ENCODE peak calls at places on chromosome X, in eight cellular contexts. J is AG04450; R is OCI-LY7; G is heart right ventricle; V is neural progenitor cell; K is CD8-positive, alpha-beta T cell; B is psoas muscle; A is RWPE2. P is an unnamed sample.

GRCh38 chrX:49308604-49309269 is 5.3 kb downstream of the GAGE10 start:
- DNase-seq in J (no peak), R (no peak), G (peak; percentile 17), V (no peak), K (no peak), B (no peak), A (no peak), P (peak; percentile 48)

GRCh38 chrX:136183175-136183574 is 35.8 kb downstream of the FHL1 start:
- DNase-seq in J (no peak), R (no peak), G (no peak), V (no peak), K (no peak), B (no peak), A (no peak), P (no peak)

GRCh38 chrX:136055651-136056221 is 70.5 kb downstream of the SLC9A6 start:
- DNase-seq in J (peak; percentile 51), R (no peak), G (peak; percentile 25), V (no peak), K (no peak), B (peak; percentile 58), A (no peak), P (peak; percentile 82)

GRCh38 chrX:103356897-103357296 is 591 bp downstream of the TCEAL9 start:
- DNase-seq in J (no peak), R (no peak), G (peak; percentile 18), V (peak; percentile 31), K (no peak), B (no peak), A (no peak), P (no peak)

GRCh38 chrX:2226182-2226581 is 274.6 kb downstream of the DHRSX start:
- DNase-seq in J (no peak), R (no peak), G (no peak), V (no peak), K (no peak), B (no peak), A (no peak), P (no peak)

GRCh38 chrX:16848541-16848940 is 21.6 kb downstream of the RBBP7 start:
- DNase-seq in J (no peak), R (no peak), G (no peak), V (no peak), K (no peak), B (no peak), A (no peak), P (no peak)

GRCh38 chrX:39855748-39856129 is 242.0 kb downstream of the BCOR start:
- DNase-seq in J (no peak), R (peak; percentile 60), G (no peak), V (no peak), K (peak; percentile 29), B (no peak), A (no peak), P (peak; percentile 16)

GRCh38 chrX:124212622-124213021 is 119.8 kb upstream of the TEX13D start:
- DNase-seq in J (no peak), R (peak; percentile 11), G (no peak), V (no peak), K (no peak), B (no peak), A (no peak), P (no peak)

GRCh38 chrX:150362599-150363481 is at the start of gene MAMLD1:
- DNase-seq in J (no peak), R (no peak), G (peak; percentile 68), V (peak; percentile 29), K (no peak), B (peak; percentile 85), A (no peak), P (peak; percentile 80)

GRCh38 chrX:150365051-150365952 is 2.2 kb downstream of the MAMLD1 start:
- DNase-seq in J (no peak), R (no peak), G (peak; percentile 68), V (peak; percentile 85), K (no peak), B (peak; percentile 87), A (no peak), P (peak; percentile 67)

GRCh38 chrX:150361777-150362351 is 1.3 kb upstream of the MAMLD1 start:
- DNase-seq in J (no peak), R (no peak), G (no peak), V (peak; percentile 36), K (no peak), B (peak; percentile 53), A (no peak), P (no peak)

GRCh38 chrX:150364347-150365050 is 1.4 kb downstream of the MAMLD1 start:
- DNase-seq in J (no peak), R (no peak), G (peak; percentile 17), V (peak; percentile 65), K (no peak), B (no peak), A (no peak), P (no peak)

DNA sequence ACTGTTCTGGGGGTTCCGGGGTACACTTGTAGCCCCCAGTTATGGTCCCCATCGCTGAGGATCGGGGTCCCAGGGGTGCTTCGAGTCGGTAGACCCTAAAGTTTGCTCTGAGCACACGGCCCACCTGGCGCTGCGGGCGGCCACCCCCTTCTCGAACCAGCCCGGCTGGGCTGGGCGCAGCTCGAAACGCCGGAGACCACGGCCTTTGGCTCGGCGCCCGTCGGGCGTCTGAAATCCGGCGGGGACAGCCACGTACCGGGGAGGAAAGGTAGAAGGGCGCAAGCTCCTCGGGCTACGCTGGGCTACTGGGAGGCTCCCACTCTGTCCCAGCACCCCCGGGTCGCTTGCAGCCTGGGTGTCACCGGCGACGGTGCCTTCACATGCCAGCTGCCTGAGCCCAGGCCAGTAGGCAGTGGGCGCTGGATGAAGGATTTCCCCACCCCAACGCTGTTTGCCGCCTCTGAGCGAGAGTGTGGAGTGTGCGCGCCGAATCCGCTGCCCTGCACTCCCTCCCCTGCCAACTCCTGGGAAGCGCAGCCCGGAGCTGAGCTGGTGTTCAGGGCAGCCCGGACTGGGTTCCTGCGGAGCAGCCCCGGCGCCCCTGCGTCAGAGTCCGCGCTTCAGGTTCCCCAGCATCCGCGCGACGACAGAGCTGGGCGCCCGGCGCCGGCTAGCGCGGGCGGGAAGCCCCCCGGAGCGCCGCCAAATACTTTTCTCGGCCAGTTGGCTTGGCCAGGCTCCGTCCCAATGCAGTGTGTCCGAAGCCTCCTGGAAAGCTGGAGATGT is 637 bp downstream of the MAMLD1 start:
- DNase-seq in J (no peak), R (no peak), G (peak; percentile 6), V (peak; percentile 63), K (no peak), B (peak; percentile 63), A (no peak), P (peak; percentile 49)
- TF ChIP-seq CTCF in J (peak; percentile 29), R (no peak), G (no peak), V (no peak), K (no peak), B (no peak), A (no peak), P (peak; percentile 20)

GRCh38 chrX:43121637-43122036 is 343.7 kb upstream of the PPP1R2C start:
- DNase-seq in J (no peak), R (peak; percentile 27), G (no peak), V (peak; percentile 36), K (no peak), B (no peak), A (no peak), P (no peak)
- TF ChIP-seq CTCF in J (no peak), R (peak; percentile 29), G (no peak), V (peak; percentile 42), K (no peak), B (no peak), A (peak; percentile 6), P (no peak)

GRCh38 chrX:100654256-100654655 is 10.3 kb downstream of the SRPX2 start:
- DNase-seq in J (no peak), R (peak; percentile 3), G (no peak), V (peak; percentile 9), K (no peak), B (no peak), A (no peak), P (peak; percentile 52)
- TF ChIP-seq CTCF in J (no peak), R (peak; percentile 57), G (no peak), V (peak; percentile 28), K (no peak), B (no peak), A (peak; percentile 24), P (no peak)

GRCh38 chrX:129115104-129115503 is 408.2 kb downstream of the SMARCA1 start:
- DNase-seq in J (no peak), R (peak; percentile 56), G (no peak), V (peak; percentile 72), K (no peak), B (no peak), A (no peak), P (peak; percentile 0)
- TF ChIP-seq CTCF in J (no peak), R (peak; percentile 75), G (no peak), V (peak; percentile 62), K (no peak), B (no peak), A (peak; percentile 20), P (no peak)

P was measured in cardiac fibroblast.